ENCODE peak calls at places on chromosomes 6 and 20, in eight cellular contexts. R is endothelial cell, Y is AG20443, S is foreskin fibroblast, F is NCI-H446 treated with DMSO at 0.1 percent for 48 hours, M is EL, K is NCI-H1105 treated with DMSO at 0.1 percent for 48 hours, X is GM20000. I is an unnamed sample.

GRCh38 chr6:136736281-136736960 is 55.9 kb downstream of the MAP3K5 start:
- DNase-seq in R (no peak), Y (no peak), S (no peak), F (no peak), M (no peak), K (no peak), X (no peak), I (no peak)

GRCh38 chr20:15320941-15321340 is 983.5 kb upstream of the FLRT3 start:
- DNase-seq in R (no peak), Y (no peak), S (peak; percentile 27), F (peak; percentile 40), M (no peak), K (peak; percentile 54), X (no peak), I (no peak)

GRCh38 chr20:2093883-2094282 is 7.7 kb upstream of the STK35 start:
- DNase-seq in R (no peak), Y (no peak), S (no peak), F (no peak), M (no peak), K (no peak), X (no peak), I (no peak)

GRCh38 chr6:43736844-43737243 is 33.2 kb upstream of the VEGFA start:
- DNase-seq in R (no peak), Y (no peak), S (no peak), F (no peak), M (no peak), K (no peak), X (no peak), I (no peak)

GRCh38 chr6:31660998-31661866 is 654 bp upstream of the C6orf47 start:
- DNase-seq in R (no peak), Y (peak; percentile 30), S (peak; percentile 69), F (no peak), M (no peak), K (no peak), X (no peak), I (no peak)

GRCh38 chr6:4145083-4145482 is 9.7 kb upstream of the ECI2 start:
- DNase-seq in R (no peak), Y (no peak), S (no peak), F (no peak), M (no peak), K (no peak), X (no peak), I (no peak)

GRCh38 chr6:125930810-125931418 is 25.7 kb upstream of the HINT3 start:
- DNase-seq in R (no peak), Y (peak; percentile 23), S (peak; percentile 69), F (no peak), M (peak; percentile 49), K (no peak), X (no peak), I (no peak)

GRCh38 chr6:36546664-36546957 is 668 bp downstream of the STK38 start:
- DNase-seq in R (no peak), Y (no peak), S (no peak), F (no peak), M (no peak), K (peak; percentile 52), X (no peak), I (peak; percentile 41)

GRCh38 chr6:82331031-82331773 is 32.4 kb upstream of the TPBG start:
- DNase-seq in R (no peak), Y (peak; percentile 54), S (peak; percentile 67), F (no peak), M (peak; percentile 85), K (no peak), X (no peak), I (no peak)

GRCh38 chr6:168526841-168527281 is 85.9 kb downstream of the SMOC2 start:
- DNase-seq in R (no peak), Y (no peak), S (no peak), F (no peak), M (no peak), K (peak; percentile 98), X (no peak), I (no peak)

GRCh38 chr20:2693996-2694471 is 1.5 kb downstream of the EBF4 start:
- DNase-seq in R (peak; percentile 24), Y (no peak), S (no peak), F (no peak), M (no peak), K (no peak), X (no peak), I (no peak)

GRCh38 chr6:137722749-137723272 is 144.2 kb upstream of the TNFAIP3 start:
- DNase-seq in R (no peak), Y (no peak), S (peak; percentile 34), F (no peak), M (no peak), K (no peak), X (peak; percentile 22), I (no peak)

GRCh38 chr6:46472243-46472642 is 19.0 kb downstream of the RCAN2 start:
- DNase-seq in R (no peak), Y (no peak), S (no peak), F (no peak), M (no peak), K (no peak), X (no peak), I (no peak)

GRCh38 chr6:2999005-2999620 is 581 bp upstream of the NQO2 start:
- DNase-seq in R (peak; percentile 10), Y (no peak), S (peak; percentile 94), F (no peak), M (peak; percentile 83), K (peak; percentile 76), X (no peak), I (peak; percentile 83)

GRCh38 chr6:89035252-89036106 is 45.1 kb upstream of the PNRC1 start:
- DNase-seq in R (no peak), Y (peak; percentile 86), S (peak; percentile 95), F (peak; percentile 51), M (peak; percentile 88), K (peak; percentile 27), X (no peak), I (peak; percentile 29)

GRCh38 chr6:9851541-9852380 is 563.1 kb downstream of the TFAP2A start:
- DNase-seq in R (no peak), Y (no peak), S (no peak), F (no peak), M (peak; percentile 52), K (no peak), X (no peak), I (no peak)

GRCh38 chr6:81265106-81265505 is 487.4 kb downstream of the TENT5A start:
- DNase-seq in R (no peak), Y (peak; percentile 81), S (peak; percentile 62), F (no peak), M (peak; percentile 83), K (no peak), X (no peak), I (peak; percentile 60)

GRCh38 chr6:167953551-167953950 is 43.9 kb upstream of the KIF25 start:
- DNase-seq in R (no peak), Y (no peak), S (no peak), F (no peak), M (no peak), K (no peak), X (no peak), I (no peak)

GRCh38 chr20:64222273-64222672 is 33.3 kb upstream of the PCMTD2 start:
- DNase-seq in R (no peak), Y (peak; percentile 43), S (peak; percentile 71), F (no peak), M (peak; percentile 90), K (no peak), X (no peak), I (peak; percentile 31)

GRCh38 chr6:39221746-39222641 is 7.3 kb downstream of the KCNK5 start:
- DNase-seq in R (no peak), Y (no peak), S (no peak), F (no peak), M (no peak), K (no peak), X (no peak), I (no peak)

GRCh38 chr20:48727226-48727625 is 100.6 kb downstream of the PREX1 start:
- DNase-seq in R (no peak), Y (no peak), S (no peak), F (no peak), M (no peak), K (no peak), X (no peak), I (no peak)

GRCh38 chr6:34000281-34000680 is 145.6 kb downstream of the GRM4 start:
- DNase-seq in R (no peak), Y (no peak), S (no peak), F (no peak), M (no peak), K (no peak), X (no peak), I (no peak)

GRCh38 chr6:130961148-130961547 is 101.9 kb downstream of the EPB41L2 start:
- DNase-seq in R (no peak), Y (no peak), S (no peak), F (no peak), M (no peak), K (no peak), X (no peak), I (no peak)

GRCh38 chr6:87731818-87732661 is 30.0 kb upstream of the AKIRIN2 start:
- DNase-seq in R (no peak), Y (peak; percentile 80), S (peak; percentile 92), F (peak; percentile 90), M (peak; percentile 92), K (peak; percentile 92), X (peak; percentile 68), I (peak; percentile 59)

GRCh38 chr6:159595173-159595572 is 97.9 kb downstream of the SOD2 start:
- DNase-seq in R (no peak), Y (peak; percentile 55), S (peak; percentile 89), F (peak; percentile 11), M (peak; percentile 76), K (no peak), X (no peak), I (peak; percentile 9)

GRCh38 chr6:113668712-113669408 is 188.3 kb upstream of the MARCKS start:
- DNase-seq in R (no peak), Y (no peak), S (no peak), F (no peak), M (no peak), K (no peak), X (no peak), I (no peak)

GRCh38 chr20:3744806-3745685 is 12.6 kb downstream of the HSPA12B start:
- DNase-seq in R (peak; percentile 80), Y (peak; percentile 47), S (peak; percentile 28), F (no peak), M (no peak), K (peak; percentile 79), X (peak; percentile 69), I (no peak)

GRCh38 chr6:108195209-108195608 is 29.4 kb downstream of the NR2E1 start:
- DNase-seq in R (no peak), Y (no peak), S (no peak), F (no peak), M (no peak), K (no peak), X (no peak), I (no peak)

GRCh38 chr6:106519460-106520394 is 109.6 kb downstream of the RTN4IP1 start:
- DNase-seq in R (no peak), Y (peak; percentile 88), S (peak; percentile 97), F (no peak), M (peak; percentile 98), K (no peak), X (peak; percentile 54), I (peak; percentile 77)

GRCh38 chr20:59811681-59812171 is 121.7 kb downstream of the SYCP2 start:
- DNase-seq in R (no peak), Y (no peak), S (no peak), F (no peak), M (no peak), K (no peak), X (no peak), I (no peak)

GRCh38 chr20:25288291-25289181 is 40.7 kb downstream of the PYGB start:
- DNase-seq in R (no peak), Y (no peak), S (no peak), F (no peak), M (no peak), K (no peak), X (peak; percentile 85), I (no peak)

GRCh38 chr6:154615483-154616025 is 105.1 kb upstream of the CNKSR3 start:
- DNase-seq in R (no peak), Y (peak; percentile 82), S (peak; percentile 35), F (no peak), M (peak; percentile 40), K (peak; percentile 90), X (no peak), I (peak; percentile 45)

GRCh38 chr20:57043669-57044268 is 222.7 kb downstream of the BMP7 start:
- DNase-seq in R (no peak), Y (no peak), S (no peak), F (no peak), M (no peak), K (no peak), X (no peak), I (no peak)

GRCh38 chr6:161031721-161032495 is 40.3 kb downstream of the MAP3K4 start:
- DNase-seq in R (no peak), Y (peak; percentile 43), S (peak; percentile 82), F (no peak), M (peak; percentile 70), K (peak; percentile 8), X (no peak), I (no peak)

I was measured in hepatic stellate cell.